ENCODE peak calls at places on chromosomes 16 and 17, in ten cellular contexts. Q, L, B, D, Z, S, T, P, W and N are unnamed samples.

GRCh38 chr16:87608400-87608985 is 6.2 kb downstream of the JPH3 start:
- DNase-seq in L (peak; percentile 74), Q (peak; percentile 13), P (peak; percentile 88), T (peak; percentile 52), Z (peak; percentile 88), S (no peak), B (no peak), D (peak; percentile 70), W (no peak), N (no peak)

GRCh38 chr16:22183901-22184614 is 21.8 kb downstream of the SDR42E2 start:
- DNase-seq in W (no peak), D (no peak), P (no peak), S (no peak), T (no peak), L (no peak), Z (no peak), Q (no peak), B (no peak), N (no peak)

GRCh38 chr16:87725596-87726235 is 40.1 kb downstream of the KLHDC4 start:
- DNase-seq in D (no peak), S (no peak), T (peak; percentile 74), Z (peak; percentile 92), P (no peak), W (no peak), B (no peak), Q (no peak), L (no peak), N (no peak)

GRCh38 chr16:10335681-10336080 is 50.2 kb upstream of the ATF7IP2 start:
- DNase-seq in W (no peak), S (no peak), L (no peak), B (no peak), Z (no peak), P (no peak), T (no peak), D (no peak), Q (no peak), N (no peak)

GRCh38 chr16:88754912-88755744 is 29.9 kb downstream of the PIEZO1 start:
- DNase-seq in Q (peak; percentile 60), P (peak; percentile 68), T (peak; percentile 63), Z (no peak), W (no peak), B (no peak), L (peak; percentile 83), D (no peak), S (no peak), N (no peak)

GRCh38 chr17:66190738-66191606 is 961 bp downstream of the CEP112 start:
- DNase-seq in T (peak; percentile 79), B (no peak), P (peak; percentile 12), Q (no peak), W (no peak), Z (peak; percentile 24), D (no peak), S (no peak), L (peak; percentile 70), N (no peak)

GRCh38 chr17:66677201-66677981 is 157.5 kb upstream of the CACNG5 start:
- DNase-seq in L (peak; percentile 92), Z (no peak), W (no peak), S (peak; percentile 21), D (no peak), T (peak; percentile 94), B (no peak), P (no peak), Q (peak; percentile 70), N (no peak)

GRCh38 chr16:22668318-22668717 is 145.6 kb upstream of the HS3ST2 start:
- DNase-seq in T (no peak), D (no peak), Z (no peak), P (no peak), Q (no peak), W (no peak), S (peak; percentile 40), B (no peak), L (no peak), N (no peak)

GRCh38 chr17:16374539-16374938 is 6.4 kb upstream of the UBB start:
- DNase-seq in P (no peak), S (no peak), T (no peak), B (no peak), Z (no peak), W (no peak), D (no peak), Q (no peak), L (no peak), N (no peak)

GRCh38 chr17:9225305-9226101 is 204.2 kb downstream of the NTN1 start:
- DNase-seq in P (no peak), S (no peak), Z (no peak), B (no peak), D (no peak), W (peak; percentile 78), Q (no peak), L (no peak), T (no peak), N (no peak)

GRCh38 chr16:89067677-89068076 is 26.0 kb upstream of the ACSF3 start:
- DNase-seq in B (no peak), W (no peak), T (no peak), L (no peak), Z (no peak), S (no peak), P (no peak), Q (no peak), D (no peak), N (no peak)

GRCh38 chr17:31525801-31526549 is 134.5 kb downstream of the RAB11FIP4 start:
- DNase-seq in L (peak; percentile 39), D (no peak), W (no peak), Q (no peak), S (no peak), Z (no peak), T (no peak), B (no peak), P (no peak), N (no peak)

GRCh38 chr16:48062681-48063080 is 93.1 kb downstream of the ABCC12 start:
- DNase-seq in W (no peak), P (no peak), Q (no peak), T (no peak), D (no peak), B (no peak), Z (no peak), S (no peak), L (no peak), N (no peak)

GRCh38 chr16:48064971-48065370 is 90.8 kb downstream of the ABCC12 start:
- DNase-seq in D (no peak), Z (no peak), L (peak; percentile 63), T (peak; percentile 42), W (no peak), Q (no peak), B (no peak), P (no peak), S (no peak), N (no peak)

DNA sequence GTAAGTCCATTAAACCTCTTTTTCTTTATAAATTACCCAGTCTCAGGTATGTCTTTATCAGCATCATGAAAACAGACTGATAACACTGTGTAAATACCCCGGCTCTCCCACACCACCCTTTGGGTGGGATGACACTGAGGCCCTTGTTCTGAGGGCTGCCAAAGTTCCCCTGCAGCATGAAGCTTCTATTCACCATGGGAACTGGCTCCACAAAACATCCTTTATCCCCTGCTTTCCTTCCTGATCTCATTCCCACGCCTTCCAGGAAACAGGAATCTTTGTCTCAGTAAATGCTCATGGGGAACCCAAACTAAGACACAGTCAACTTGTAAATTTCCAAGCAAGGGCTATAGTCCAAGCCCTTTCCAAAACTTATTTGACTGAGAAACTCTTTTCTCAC is 88.4 kb downstream of the ABCC12 start:
- DNase-seq in P (no peak), D (no peak), S (no peak), Z (no peak), W (no peak), L (no peak), T (no peak), Q (no peak), B (no peak), N (no peak)
- H3K27ac ChIP-seq in P (no peak overlapping the region), D (no peak overlapping the region), S (no peak overlapping the region), Z (no peak overlapping the region), W (no peak overlapping the region), L (no peak overlapping the region), T (no peak overlapping the region), Q (no peak overlapping the region), B (no peak overlapping the region), N (no peak overlapping the region)

DNA sequence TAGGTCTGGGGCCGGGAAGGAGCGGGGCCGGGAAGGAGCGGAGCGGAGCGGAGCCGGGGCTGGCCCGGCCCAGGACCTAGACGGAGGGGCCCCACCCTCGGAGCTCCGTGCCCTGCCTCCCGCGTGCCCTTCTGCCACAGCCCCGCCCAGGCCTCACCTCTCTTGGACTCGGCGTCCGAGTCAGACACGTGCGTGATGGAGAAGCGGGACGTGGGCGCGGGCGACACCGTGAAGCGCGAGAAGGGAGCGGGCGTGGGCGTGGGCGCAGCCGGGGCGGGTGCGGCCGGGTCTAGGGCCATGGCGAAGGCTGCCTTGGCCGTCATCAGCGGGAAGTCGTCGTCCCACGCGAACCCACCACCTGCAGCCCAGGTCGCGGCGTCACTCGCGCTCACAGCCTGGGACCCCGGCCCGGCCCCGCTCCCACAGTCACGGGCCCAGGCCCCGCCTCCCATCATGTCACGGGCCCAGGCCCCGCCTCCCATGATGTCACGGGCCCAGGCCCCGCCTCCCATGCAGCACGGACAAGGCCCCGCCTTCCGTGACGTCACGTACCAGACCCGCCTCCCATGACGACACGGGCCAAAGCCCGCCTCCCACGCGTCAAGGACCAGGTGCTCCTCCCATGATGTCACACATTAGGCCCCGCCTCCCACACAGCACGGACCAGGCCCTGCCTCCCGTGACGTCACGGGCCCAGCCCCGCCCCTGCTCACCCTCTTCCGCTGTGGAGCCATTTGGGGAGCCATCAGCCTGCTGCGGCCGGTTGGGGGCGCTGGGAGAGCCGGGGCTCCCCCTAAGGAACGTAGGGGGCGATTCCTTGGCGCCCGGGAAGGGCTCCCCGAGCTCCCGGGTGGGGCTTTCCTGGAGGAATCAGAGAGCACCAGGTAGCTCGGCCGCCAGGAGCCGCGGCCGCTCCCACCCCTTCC is 45.8 kb upstream of the PVALEF start:
- DNase-seq in L (peak; percentile 94), Z (peak; percentile 80), W (peak; percentile 92), B (peak; percentile 37), P (peak; percentile 96), Q (peak; percentile 88), T (peak; percentile 92), D (peak; percentile 71), S (no peak), N (peak; percentile 35)
- H3K4me3 ChIP-seq in L (peak overlapping the region; percentile 38), Z (peak overlapping the region; percentile 1), W (peak overlapping the region; percentile 38), B (no peak overlapping the region), P (peak overlapping the region; percentile 46), Q (peak overlapping the region; percentile 68), T (peak overlapping the region; percentile 49), D (peak overlapping the region; percentile 17), S (peak overlapping the region; percentile 62), N (peak overlapping the region; percentile 65)

GRCh38 chr16:5158494-5158893 is 60.9 kb upstream of the EEF2KMT start:
- DNase-seq in Q (no peak), L (no peak), P (no peak), T (no peak), W (no peak), B (no peak), S (no peak), D (no peak), Z (no peak), N (no peak)
- H3K27ac ChIP-seq in Q (no peak overlapping the region), L (no peak overlapping the region), P (no peak overlapping the region), T (no peak overlapping the region), W (no peak overlapping the region), B (no peak overlapping the region), S (no peak overlapping the region), D (no peak overlapping the region), Z (no peak overlapping the region), N (no peak overlapping the region)

DNA sequence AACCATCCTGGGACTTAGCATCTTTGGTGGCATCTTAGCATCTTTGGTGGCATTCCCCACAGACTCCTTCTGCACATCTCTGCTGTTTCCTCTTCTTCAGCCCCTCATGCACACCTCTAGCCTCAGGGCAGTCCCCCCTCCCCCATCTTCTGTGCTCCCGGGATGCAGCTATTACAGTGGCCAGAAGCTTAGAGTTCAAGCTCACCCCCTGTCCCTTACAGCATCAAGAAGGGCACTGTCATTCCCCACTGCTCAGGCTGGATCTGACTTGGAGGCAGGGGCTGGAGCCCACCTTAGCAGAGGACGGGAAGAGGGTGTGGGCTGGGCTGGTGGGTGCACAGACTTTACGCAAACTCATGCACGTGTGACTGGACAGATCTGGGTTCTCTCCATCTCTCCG is 650 bp downstream of the EPN3 start:
- DNase-seq in Z (no peak), T (no peak), Q (no peak), S (no peak), P (no peak), W (no peak), B (no peak), L (no peak), D (no peak), N (no peak)
- H3K4me3 ChIP-seq in Z (peak overlapping the region; percentile 18), T (no peak overlapping the region), Q (no peak overlapping the region), S (no peak overlapping the region), P (peak overlapping the region; percentile 42), W (peak overlapping the region; percentile 51), B (no peak overlapping the region), L (no peak overlapping the region), D (peak overlapping the region; percentile 51), N (no peak overlapping the region)